ENCODE peak calls at places on chromosome 12, in five cellular contexts. I, D, Z, V and Q are unnamed samples.

GRCh38 chr12:20189767-20190166 is 178.6 kb upstream of the PDE3A start:
- DNase-seq in D (no peak), V (no peak), I (peak; percentile 10), Z (no peak), Q (no peak)

GRCh38 chr12:30862486-30862885 is 64.1 kb upstream of the TSPAN11 start:
- DNase-seq in D (peak; percentile 38), Z (no peak), I (peak; percentile 22), V (no peak), Q (no peak)

GRCh38 chr12:92890601-92891106 is 38.4 kb downstream of the EEA1 start:
- DNase-seq in V (no peak), D (no peak), I (no peak), Z (no peak), Q (no peak)

GRCh38 chr12:10211101-10211974 is 1.3 kb upstream of the GABARAPL1 start:
- DNase-seq in I (no peak), V (no peak), Z (no peak), D (peak; percentile 10), Q (no peak)

GRCh38 chr12:29241821-29242591 is 92.9 kb downstream of the FAR2 start:
- DNase-seq in D (peak; percentile 38), I (peak; percentile 24), V (peak; percentile 42), Z (no peak), Q (peak; percentile 90)

GRCh38 chr12:109111775-109112491 is 4.5 kb upstream of the ACACB start:
- DNase-seq in I (peak; percentile 66), D (peak; percentile 59), V (peak; percentile 31), Z (peak; percentile 35), Q (peak; percentile 30)

GRCh38 chr12:54958048-54958658 is 26.4 kb downstream of the TESPA1 start:
- DNase-seq in D (peak; percentile 28), Z (peak; percentile 41), I (peak; percentile 26), V (peak; percentile 49), Q (peak; percentile 50)

GRCh38 chr12:55515696-55516095 is 23.5 kb downstream of the OR6C68 start:
- DNase-seq in V (no peak), D (no peak), Z (no peak), I (no peak), Q (no peak)

GRCh38 chr12:110102255-110102654 is 21.9 kb upstream of the IFT81 start:
- DNase-seq in V (no peak), D (no peak), I (peak; percentile 64), Z (peak; percentile 31), Q (peak; percentile 72)

GRCh38 chr12:2291182-2291832 is 238.5 kb downstream of the CACNA1C start:
- DNase-seq in I (peak; percentile 56), V (no peak), D (no peak), Z (peak; percentile 5), Q (peak; percentile 16)

GRCh38 chr12:65926119-65927004 is 102.1 kb downstream of the HMGA2 start:
- DNase-seq in I (no peak), Z (no peak), D (no peak), V (no peak), Q (no peak)

GRCh38 chr12:107322063-107322462 is 228.7 kb upstream of the CRY1 start:
- DNase-seq in Z (no peak), D (no peak), V (no peak), I (no peak), Q (no peak)

GRCh38 chr12:48968004-48968403 is 3.5 kb downstream of the WNT10B start:
- DNase-seq in I (no peak), D (no peak), V (no peak), Z (no peak), Q (no peak)

GRCh38 chr12:60093428-60093827 is 497.6 kb downstream of the SLC16A7 start:
- DNase-seq in D (no peak), V (no peak), I (no peak), Z (no peak), Q (peak; percentile 37)

GRCh38 chr12:32895688-32896437 is 714 bp downstream of the PKP2 start:
- DNase-seq in Z (no peak), V (no peak), D (no peak), I (no peak), Q (peak; percentile 27)

GRCh38 chr12:26721800-26722199 is 111.2 kb downstream of the ITPR2 start:
- DNase-seq in I (no peak), Z (no peak), D (no peak), V (no peak), Q (peak; percentile 26)

GRCh38 chr12:108854453-108855283 is 2.7 kb downstream of the SSH1 start:
- DNase-seq in Z (no peak), D (peak; percentile 56), V (no peak), I (no peak), Q (peak; percentile 99)

GRCh38 chr12:124451016-124451415 is 116.4 kb downstream of the NCOR2 start:
- DNase-seq in D (no peak), V (no peak), I (no peak), Z (no peak), Q (no peak)

GRCh38 chr12:112148031-112148513 is 22.7 kb downstream of the TRAFD1 start:
- DNase-seq in V (no peak), I (no peak), Z (no peak), D (no peak), Q (peak; percentile 67)

GRCh38 chr12:70774055-70774454 is 136.8 kb upstream of the PTPRB start:
- DNase-seq in I (no peak), Z (no peak), V (no peak), D (no peak), Q (peak; percentile 37)

GRCh38 chr12:109706747-109707469 is 6.7 kb upstream of the FAM222A start:
- DNase-seq in I (peak; percentile 80), Z (no peak), D (no peak), V (no peak), Q (no peak)